ENCODE peak calls at places on chromosomes 12 and 14, in four cellular contexts. T is heart left ventricle, J is astrocyte of the cerebellum, R is H1. B is an unnamed sample.

GRCh38 chr12:110885152-110885840 is 35.1 kb downstream of the MYL2 start:
- DNase-seq in T (no peak), R (no peak), J (no peak), B (no peak)

GRCh38 chr14:51328089-51328941 is 88.3 kb downstream of the TMX1 start:
- DNase-seq in T (no peak), J (peak), R (no peak), B (no peak)

GRCh38 chr12:54565658-54566552 is 16.5 kb downstream of the PDE1B start:
- DNase-seq in T (no peak), R (no peak), J (no peak), B (no peak)

GRCh38 chr12:12039897-12040296 is 30.8 kb upstream of the BCL2L14 start:
- DNase-seq in R (no peak), T (no peak), J (no peak), B (no peak)

GRCh38 chr12:66066071-66066928 is 64.2 kb downstream of the LLPH start:
- DNase-seq in T (no peak), R (no peak), J (peak), B (peak)

GRCh38 chr14:51869426-51870113 is 9.2 kb downstream of the GNG2 start:
- DNase-seq in J (no peak), R (no peak), T (no peak), B (no peak)

GRCh38 chr14:63362305-63362914 is 43.7 kb upstream of the GPHB5 start:
- DNase-seq in T (no peak), J (no peak), R (no peak), B (no peak)

GRCh38 chr14:101219896-101220703 is 316.6 kb upstream of the RTL1 start:
- DNase-seq in J (no peak), R (peak), T (no peak), B (no peak)

GRCh38 chr12:53205747-53206146 is 1.3 kb downstream of the ITGB7 start:
- DNase-seq in R (no peak), J (peak), T (no peak), B (no peak)

GRCh38 chr12:117832459-117833457 is 136.0 kb downstream of the KSR2 start:
- DNase-seq in T (no peak), R (no peak), J (no peak), B (no peak)

GRCh38 chr12:38903596-38903995 is 1.8 kb downstream of the CPNE8 start:
- DNase-seq in J (no peak), R (no peak), T (no peak), B (no peak)

GRCh38 chr14:31842905-31843304 is 234.2 kb upstream of the ARHGAP5 start:
- DNase-seq in R (no peak), J (no peak), T (no peak), B (no peak)

GRCh38 chr14:104317500-104317805 is 179.1 kb downstream of the KIF26A start:
- DNase-seq in J (no peak), T (no peak), R (no peak), B (no peak)

GRCh38 chr12:38905480-38906351 is at the start of gene CPNE8:
- DNase-seq in T (peak), R (no peak), J (no peak), B (peak)

GRCh38 chr14:69879175-69880047 is at the start of gene SMOC1:
- DNase-seq in R (peak), J (peak), T (peak), B (peak)

GRCh38 chr12:108508243-108508642 is 6.8 kb upstream of the FICD start:
- DNase-seq in T (no peak), R (no peak), J (no peak), B (no peak)

GRCh38 chr14:81390706-81391105 is 9.4 kb downstream of the STON2 start:
- DNase-seq in T (no peak), J (no peak), R (no peak), B (no peak)

GRCh38 chr12:92623386-92623785 is 79.4 kb upstream of the PLEKHG7 start:
- DNase-seq in J (no peak), T (no peak), R (no peak), B (no peak)

GRCh38 chr14:94051115-94051514 is 25.0 kb downstream of the OTUB2 start:
- DNase-seq in T (peak), J (peak), R (no peak), B (peak)

GRCh38 chr14:92360666-92361370 is 37.9 kb downstream of the SLC24A4 start:
- DNase-seq in R (no peak), J (no peak), T (no peak), B (no peak)

GRCh38 chr12:18872770-18873169 is 134.9 kb downstream of the CAPZA3 start:
- DNase-seq in R (no peak), J (no peak), T (no peak), B (no peak)

GRCh38 chr12:1130164-1130563 is 139.1 kb downstream of the ERC1 start:
- DNase-seq in J (no peak), T (no peak), R (no peak), B (peak)

GRCh38 chr14:37588956-37589737 is 5.9 kb downstream of the FOXA1 start:
- DNase-seq in R (no peak), T (no peak), J (no peak), B (no peak)

GRCh38 chr14:79758985-79759384 is 452.3 kb downstream of the DIO2 start:
- DNase-seq in R (no peak), T (no peak), J (no peak), B (no peak)

GRCh38 chr12:104748790-104749189 is 209.3 kb downstream of the SLC41A2 start:
- DNase-seq in J (no peak), R (no peak), T (peak), B (no peak)

DNA sequence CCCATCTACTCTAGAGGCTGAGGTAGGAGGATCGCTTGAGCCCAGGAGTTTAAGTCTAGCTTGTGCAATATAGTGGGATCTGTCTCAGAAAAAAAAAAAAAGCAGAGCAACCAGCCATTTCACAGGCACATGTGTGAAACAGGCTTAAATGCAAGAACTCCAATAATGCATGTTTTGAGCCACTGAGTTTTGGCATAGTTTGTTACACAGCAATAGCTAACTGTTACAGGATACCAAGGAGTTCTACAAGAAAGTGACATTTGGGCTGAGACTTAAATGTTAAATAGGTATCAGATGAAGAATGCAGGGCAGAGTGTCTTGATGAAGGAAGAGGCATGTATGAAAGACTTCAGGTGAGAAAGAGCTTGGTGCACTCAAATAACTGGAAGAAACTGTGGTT is 240.0 kb upstream of the FOXN3 start:
- DNase-seq in J (no peak), T (no peak), R (no peak), B (no peak)
- TF ChIP-seq CTCF in J (no peak), T (no peak), R (no peak), B (no peak)

GRCh38 chr14:89303452-89304435 is 113.3 kb downstream of the FOXN3 start:
- DNase-seq in R (no peak), J (peak), T (peak), B (no peak)

GRCh38 chr14:89298056-89298834 is 118.8 kb downstream of the FOXN3 start:
- DNase-seq in T (no peak), R (no peak), J (no peak), B (no peak)

GRCh38 chr14:89302396-89302950 is 114.6 kb downstream of the FOXN3 start:
- DNase-seq in T (no peak), R (no peak), J (no peak), B (no peak)

GRCh38 chr14:89296281-89296745 is 120.7 kb downstream of the FOXN3 start:
- DNase-seq in R (no peak), J (no peak), T (no peak), B (no peak)

GRCh38 chr14:89299587-89299986 is 117.4 kb downstream of the FOXN3 start:
- DNase-seq in T (no peak), R (no peak), J (no peak), B (no peak)
- TF ChIP-seq CTCF in T (no peak), R (no peak), J (no peak), B (no peak)

DNA sequence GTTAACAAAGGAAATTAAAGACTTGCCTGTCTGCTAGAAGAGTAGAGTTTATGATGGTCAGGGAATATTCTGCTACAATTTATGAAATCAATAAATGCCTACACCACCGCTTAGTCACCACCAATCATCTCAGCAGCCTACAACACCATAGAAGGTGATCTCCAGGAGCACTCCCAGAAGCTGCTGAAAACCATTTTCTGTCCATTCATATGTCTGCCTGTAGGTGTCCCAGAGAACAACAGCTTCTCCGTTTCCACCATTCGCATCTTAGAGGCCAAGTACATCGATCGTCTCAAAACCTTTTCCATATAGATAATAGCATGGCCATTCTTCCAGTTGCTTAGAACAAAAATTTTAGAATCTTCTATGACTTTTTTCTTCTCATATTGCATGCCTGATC is 303.4 kb downstream of the KCNC2 start:
- DNase-seq in R (no peak), T (no peak), J (no peak), B (no peak)
- TF ChIP-seq CTCF in R (peak), T (no peak), J (no peak), B (no peak)

DNA sequence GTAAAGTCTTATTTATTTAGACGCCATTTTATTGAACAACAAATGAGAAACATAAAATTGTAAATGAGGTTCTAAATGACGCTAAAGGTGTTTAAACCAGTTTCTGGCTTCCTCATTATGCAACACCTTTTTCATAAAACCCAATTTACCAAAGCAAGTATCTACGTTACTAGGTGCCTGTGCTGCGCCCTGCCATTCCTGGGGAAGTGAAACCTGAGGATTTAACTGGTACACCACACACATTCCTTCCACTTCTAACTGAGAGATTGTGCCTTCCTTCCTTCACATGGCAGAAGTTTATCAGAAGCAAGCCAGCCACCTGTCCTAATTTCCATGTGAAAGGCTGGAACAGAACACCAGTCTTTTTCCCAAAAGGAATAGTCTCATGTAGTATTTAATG is 40.3 kb upstream of the GCH1 start:
- DNase-seq in T (no peak), J (no peak), R (no peak), B (no peak)
- TF ChIP-seq CTCF in T (no peak), J (no peak), R (no peak), B (no peak)

DNA sequence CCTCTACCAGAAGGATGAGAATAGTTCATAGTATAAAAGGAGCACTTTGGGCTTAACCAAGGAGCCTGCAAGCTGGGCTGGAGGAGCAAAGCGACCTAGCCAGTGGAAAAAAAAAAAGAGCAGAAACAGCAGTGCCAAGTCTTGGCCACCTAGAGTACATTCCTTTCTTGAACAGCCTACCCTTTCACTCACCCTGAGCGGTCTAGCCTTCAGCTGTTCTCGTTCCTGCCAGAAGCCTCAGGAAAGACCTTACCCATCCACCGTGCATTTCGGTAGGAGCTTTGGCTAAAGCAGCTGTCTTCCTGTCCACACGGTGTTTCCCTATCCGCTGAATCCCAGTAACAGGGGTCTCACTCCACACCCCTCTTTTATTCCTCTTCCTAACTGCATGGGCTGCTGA is 88.7 kb upstream of the METAP2 start:
- DNase-seq in R (no peak), J (peak), T (no peak), B (no peak)
- TF ChIP-seq CTCF in R (no peak), J (no peak), T (no peak), B (no peak)

GRCh38 chr14:67583711-67584644 is 16.1 kb downstream of the PIGH start:
- DNase-seq in R (no peak), T (peak), J (peak), B (peak)
- TF ChIP-seq CTCF in R (peak), T (peak), J (peak), B (peak)

B was measured in Calu3.